ENCODE peak calls at places on chromosomes 13 and 19, in eight cellular contexts. G, H, D, F, K, R, L and E are unnamed samples. For H3K9me3, the result is how much of the 10 kb centered on the place peaks cover.

GRCh38 chr19:34253711-34254551 is 423 bp upstream of the GARRE1 start:
- DNase-seq in G (peak), H (no peak), D (peak), F (no peak), K (peak), R (peak), L (peak), E (peak)

GRCh38 chr13:84946144-84946543 is 853.1 kb downstream of the SLITRK6 start:
- DNase-seq in G (no peak), H (no peak), D (no peak), F (no peak), K (no peak), R (no peak), L (no peak), E (no peak)

GRCh38 chr19:948842-949496 is 23.1 kb downstream of the ARID3A start:
- DNase-seq in G (peak), H (no peak), D (no peak), F (no peak), K (no peak), R (no peak), L (no peak), E (no peak)

GRCh38 chr13:29865934-29866333 is 15.5 kb upstream of the UBL3 start:
- DNase-seq in G (no peak), H (no peak), D (no peak), F (no peak), K (no peak), R (no peak), L (no peak), E (no peak)

GRCh38 chr19:35171730-35172129 is 17.2 kb downstream of the FXYD5 start:
- DNase-seq in G (no peak), H (no peak), D (no peak), F (no peak), K (no peak), R (no peak), L (no peak), E (no peak)

GRCh38 chr13:64234255-64234654 is 2818.6 kb upstream of the PCDH20 start:
- DNase-seq in G (no peak), H (no peak), D (no peak), F (no peak), K (peak), R (no peak), L (no peak), E (no peak)

GRCh38 chr19:6677924-6678689 is 8.1 kb upstream of the TNFSF14 start:
- DNase-seq in G (peak), H (no peak), D (no peak), F (no peak), K (no peak), R (peak), L (peak), E (no peak)

GRCh38 chr13:107743523-107743922 is 471.8 kb downstream of the LIG4 start:
- DNase-seq in G (no peak), H (no peak), D (no peak), F (peak), K (peak), R (no peak), L (no peak), E (no peak)

GRCh38 chr19:49119411-49120324 is at the start of gene PPFIA3:
- DNase-seq in G (peak), H (peak), D (peak), F (no peak), K (peak), R (peak), L (peak), E (peak)

GRCh38 chr13:73166204-73166603 is 107.4 kb downstream of the KLF5 start:
- DNase-seq in G (no peak), H (no peak), D (no peak), F (no peak), K (no peak), R (no peak), L (no peak), E (no peak)

GRCh38 chr19:28488006-28488405 is 724.9 kb downstream of the UQCRFS1 start:
- DNase-seq in G (no peak), H (no peak), D (no peak), F (no peak), K (no peak), R (peak), L (no peak), E (no peak)

GRCh38 chr13:59422646-59423045 is 741.1 kb downstream of the DIAPH3 start:
- DNase-seq in G (no peak), H (no peak), D (no peak), F (no peak), K (peak), R (peak), L (no peak), E (no peak)

GRCh38 chr19:42202290-42202867 is 15.1 kb downstream of the DEDD2 start:
- DNase-seq in G (no peak), H (no peak), D (no peak), F (no peak), K (no peak), R (no peak), L (no peak), E (no peak)

GRCh38 chr13:39565036-39565949 is 37.7 kb downstream of the LHFPL6 start:
- DNase-seq in G (no peak), H (no peak), D (no peak), F (peak), K (peak), R (peak), L (no peak), E (no peak)

GRCh38 chr13:90445179-90445578 is 902.3 kb upstream of the MIR17HG start:
- DNase-seq in G (no peak), H (no peak), D (no peak), F (peak), K (peak), R (peak), L (peak), E (no peak)

GRCh38 chr19:45623984-45624383 is 15.2 kb downstream of the EML2 start:
- DNase-seq in G (no peak), H (no peak), D (no peak), F (no peak), K (no peak), R (no peak), L (no peak), E (no peak)

GRCh38 chr13:112168771-112169170 is 101.8 kb downstream of the SOX1 start:
- DNase-seq in G (no peak), H (no peak), D (no peak), F (no peak), K (no peak), R (no peak), L (no peak), E (no peak)

GRCh38 chr13:37869506-37869755 is 141 bp downstream of the TRPC4 start:
- DNase-seq in G (no peak), H (no peak), D (no peak), F (no peak), K (no peak), R (no peak), L (no peak), E (no peak)

GRCh38 chr19:3698386-3698950 is 1.8 kb downstream of the PIP5K1C start:
- DNase-seq in G (no peak), H (no peak), D (no peak), F (no peak), K (peak), R (no peak), L (no peak), E (no peak)

GRCh38 chr13:109427148-109427547 is 359.2 kb downstream of the IRS2 start:
- DNase-seq in G (no peak), H (no peak), D (no peak), F (no peak), K (no peak), R (no peak), L (no peak), E (no peak)

GRCh38 chr19:12899891-12900518 is 9.0 kb downstream of the GCDH start:
- DNase-seq in G (no peak), H (no peak), D (no peak), F (no peak), K (no peak), R (no peak), L (no peak), E (no peak)

GRCh38 chr19:860481-861098 is 1.1 kb downstream of the CFD start:
- DNase-seq in G (peak), H (peak), D (peak), F (peak), K (peak), R (peak), L (no peak), E (peak)

GRCh38 chr13:75455962-75456361 is 26.0 kb downstream of the TBC1D4 start:
- DNase-seq in G (no peak), H (no peak), D (no peak), F (no peak), K (no peak), R (no peak), L (no peak), E (no peak)

GRCh38 chr19:40006273-40006691 is 9.4 kb downstream of the ZNF546 start:
- DNase-seq in G (no peak), H (no peak), D (no peak), F (peak), K (peak), R (no peak), L (no peak), E (no peak)

GRCh38 chr13:50319603-50320296 is 304.5 kb downstream of the KCNRG start:
- DNase-seq in G (no peak), H (no peak), D (no peak), F (no peak), K (peak), R (no peak), L (no peak), E (no peak)

GRCh38 chr19:14369399-14370168 is 11.7 kb upstream of the ADGRE5 start:
- DNase-seq in G (no peak), H (no peak), D (no peak), F (no peak), K (peak), R (no peak), L (no peak), E (no peak)

GRCh38 chr13:83618966-83619365 is 263.3 kb downstream of the SLITRK1 start:
- DNase-seq in G (no peak), H (no peak), D (no peak), F (no peak), K (no peak), R (no peak), L (no peak), E (no peak)

GRCh38 chr19:51980116-51980736 is 6.4 kb downstream of the ZNF350 start:
- DNase-seq in G (no peak), H (no peak), D (no peak), F (no peak), K (no peak), R (no peak), L (no peak), E (no peak)
- H3K9me3 ChIP-seq in G (half or more), H (half or more), D (half or more), F (under half), K (under half), R (under half), L (under half), E (half or more)

DNA sequence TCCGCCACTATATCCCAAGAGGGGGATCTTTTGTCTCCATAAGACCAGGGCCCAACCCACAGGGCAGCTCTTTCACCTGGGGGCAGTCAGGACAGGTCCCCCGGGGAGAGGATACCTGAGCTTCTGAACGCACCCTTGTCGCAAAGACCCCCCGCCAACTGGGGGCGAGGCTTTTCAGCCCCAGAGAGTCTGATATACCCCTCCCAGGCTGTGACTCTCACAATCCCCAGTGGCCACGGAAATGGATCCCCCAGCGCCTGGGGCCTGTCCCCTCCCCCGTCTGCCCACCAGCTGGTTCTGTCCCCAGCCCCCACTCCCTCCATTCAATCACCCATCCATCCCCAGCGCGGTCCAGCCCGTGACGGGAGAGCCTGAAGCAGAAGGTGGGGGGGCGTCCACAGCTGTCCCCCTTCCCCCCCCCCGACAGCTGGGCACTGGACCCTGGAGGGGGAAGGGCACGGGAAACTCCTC is 858 bp downstream of the DOCK6 start:
- DNase-seq in G (no peak), H (no peak), D (no peak), F (no peak), K (no peak), R (peak), L (no peak), E (no peak)
- TF ChIP-seq CTCF in G (no peak), H (no peak), D (no peak), F (no peak), K (no peak), R (no peak), L (no peak), E (no peak)

GRCh38 chr19:8363803-8364771 is at the start of gene ANGPTL4:
- DNase-seq in G (peak), H (peak), D (peak), F (no peak), K (peak), R (peak), L (peak), E (peak)
- H3K9me3 ChIP-seq in G (under half), H (under half), D (under half), F (under half), K (under half), R (under half), L (under half), E (under half)

GRCh38 chr19:38384209-38385027 is 3.4 kb downstream of the GGN start:
- DNase-seq in G (no peak), H (no peak), D (no peak), F (no peak), K (no peak), R (peak), L (no peak), E (no peak)
- TF ChIP-seq CTCF in G (no peak), H (no peak), D (no peak), F (peak), K (peak), R (peak), L (no peak), E (no peak)

DNA sequence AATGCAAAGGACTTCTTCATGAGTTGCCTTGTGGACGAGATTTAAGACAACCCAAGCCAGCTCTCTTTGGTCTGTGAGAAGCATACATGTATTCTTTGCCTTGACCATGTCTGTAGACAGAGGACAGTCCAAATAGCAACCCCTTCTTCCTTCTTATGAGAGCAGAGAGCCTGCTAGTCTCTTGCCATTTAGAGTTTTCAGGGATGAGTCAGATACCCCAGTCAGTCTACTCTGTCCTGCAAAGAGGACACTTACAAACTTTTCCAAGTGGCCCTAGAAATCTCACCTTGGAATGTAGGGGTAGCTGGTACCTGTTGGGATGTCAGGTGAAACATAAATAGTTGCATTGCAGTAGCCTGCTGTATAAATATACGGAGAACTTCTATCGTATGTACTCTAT is 36.7 kb downstream of the DNAJC3 start:
- DNase-seq in G (no peak), H (no peak), D (no peak), F (no peak), K (peak), R (no peak), L (no peak), E (no peak)
- H3K9me3 ChIP-seq in G (under half), H (under half), D (under half), F (under half), K (under half), R (under half), L (under half), E (under half)

DNA sequence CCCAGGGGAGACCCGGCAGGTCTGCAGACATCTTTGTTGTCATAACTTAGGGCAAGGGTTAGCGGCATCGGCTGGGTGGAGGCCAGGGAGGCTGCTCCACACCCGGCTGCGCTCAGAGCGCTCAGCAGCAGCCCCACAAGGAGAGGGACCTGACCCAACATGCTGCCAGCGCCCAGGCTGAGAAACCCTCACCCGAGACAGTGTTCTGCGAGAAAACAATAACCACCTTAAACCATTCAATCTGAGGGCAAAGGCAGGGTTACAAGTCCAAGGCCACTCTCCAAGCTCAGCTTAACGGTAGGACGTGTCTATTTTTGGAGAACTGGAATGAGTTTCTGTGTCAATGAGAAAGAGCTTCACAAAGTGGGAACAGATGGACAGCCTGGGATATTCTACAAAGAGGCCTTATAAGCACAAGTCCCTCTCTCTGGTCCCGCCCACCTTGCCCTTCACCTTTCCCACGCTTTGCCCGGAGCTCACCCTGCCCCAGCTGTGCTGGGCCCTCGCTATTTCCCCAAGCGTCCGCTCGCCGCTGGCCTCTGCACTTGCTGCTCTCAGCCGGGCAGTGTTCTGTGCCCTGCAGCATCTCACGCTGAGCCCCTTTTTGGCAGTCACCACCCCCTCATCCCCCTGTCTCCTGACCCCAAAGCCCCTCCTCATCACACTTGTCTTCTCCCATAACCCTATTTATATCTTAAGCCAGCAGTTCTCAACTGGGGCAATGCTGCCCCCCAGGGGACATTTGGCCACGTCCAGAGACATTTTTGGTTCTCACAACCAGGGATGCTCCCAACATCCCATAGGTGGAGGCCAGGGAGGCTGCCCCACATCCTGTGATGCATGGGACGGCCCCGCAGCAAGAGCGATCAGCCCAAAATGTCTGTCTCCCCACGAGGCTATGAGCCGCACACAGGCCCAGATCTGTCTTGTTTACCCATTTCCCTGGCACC is 17.6 kb downstream of the PPP1R12C start:
- DNase-seq in G (no peak), H (no peak), D (no peak), F (no peak), K (no peak), R (peak), L (no peak), E (no peak)
- TF ChIP-seq CTCF in G (no peak), H (no peak), D (no peak), F (no peak), K (no peak), R (peak), L (no peak), E (peak)

GRCh38 chr19:54682306-54682705 is 19.5 kb downstream of the LILRB4 start:
- DNase-seq in G (no peak), H (no peak), D (no peak), F (no peak), K (no peak), R (no peak), L (no peak), E (no peak)

DNA sequence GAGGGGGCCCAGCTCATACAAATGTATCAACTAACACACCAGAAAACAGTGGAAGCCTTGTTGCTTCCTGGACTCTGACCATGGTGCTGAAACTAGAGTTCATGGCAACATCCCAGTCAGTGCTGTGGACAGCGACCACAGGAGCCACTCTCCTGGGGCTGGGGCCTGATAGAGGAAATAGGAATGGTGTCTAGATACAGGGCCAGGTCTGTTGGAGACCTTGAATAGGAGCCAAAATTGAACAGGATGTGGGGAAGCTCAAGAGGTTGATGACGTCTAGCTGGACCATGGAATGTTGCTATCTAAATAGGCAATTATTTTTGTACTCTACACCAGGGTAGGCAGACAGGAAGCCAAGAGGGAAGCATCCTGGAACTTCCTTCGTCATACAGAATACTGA is 21.8 kb downstream of the LILRB4 start:
- DNase-seq in G (no peak), H (no peak), D (no peak), F (no peak), K (no peak), R (peak), L (peak), E (no peak)
- H3K9me3 ChIP-seq in G (under half), H (under half), D (under half), F (under half), K (under half), R (under half), L (under half), E (under half)

DNA sequence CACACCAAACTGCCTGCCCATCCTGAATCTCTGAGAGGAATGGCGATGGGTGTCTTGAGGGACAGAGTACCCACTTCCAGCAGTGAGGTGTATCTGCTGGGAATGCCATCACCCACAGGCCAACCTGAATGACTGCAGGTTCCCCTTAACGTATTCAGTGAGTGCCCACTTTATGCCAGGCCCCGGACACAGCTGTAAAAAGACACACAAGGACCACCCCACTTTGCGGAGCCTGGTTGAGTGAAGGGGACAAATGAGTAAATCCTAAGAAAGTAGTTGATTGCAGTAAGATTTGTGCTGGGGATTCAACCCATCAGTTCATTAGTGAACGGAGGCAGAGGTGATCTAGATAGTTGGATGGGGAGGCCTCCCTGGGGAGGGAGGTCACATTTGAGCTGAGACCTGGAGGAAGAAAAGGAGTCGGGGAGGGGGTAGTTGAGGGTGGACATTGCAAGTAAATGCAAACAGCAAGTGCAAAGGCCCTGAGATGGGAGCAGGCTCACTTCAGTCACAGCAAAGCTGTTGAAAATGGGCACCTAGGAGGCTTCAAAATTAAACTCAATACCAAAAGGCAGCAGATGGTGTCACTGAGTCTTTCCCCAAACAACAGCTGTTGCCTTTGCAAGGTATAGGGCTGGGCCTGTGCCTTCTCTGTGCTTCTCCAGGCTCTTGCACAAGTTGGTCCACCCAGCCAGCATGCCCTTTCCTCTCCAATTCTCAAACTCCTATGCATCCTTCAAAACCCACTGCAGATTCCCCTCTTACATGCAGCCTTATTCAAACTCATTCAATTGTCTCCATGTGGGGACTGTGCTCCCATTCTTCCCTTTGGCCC is 4.3 kb downstream of the GDF15 start:
- DNase-seq in G (no peak), H (no peak), D (no peak), F (no peak), K (no peak), R (no peak), L (no peak), E (no peak)
- TF ChIP-seq CTCF in G (no peak), H (no peak), D (no peak), F (no peak), K (no peak), R (no peak), L (no peak), E (no peak)

GRCh38 chr19:36719687-36720556 is 32.5 kb downstream of the ZNF567 start:
- DNase-seq in G (no peak), H (no peak), D (no peak), F (no peak), K (no peak), R (no peak), L (no peak), E (no peak)
- H3K9me3 ChIP-seq in G (half or more), H (half or more), D (half or more), F (half or more), K (half or more), R (half or more), L (half or more), E (half or more)